ENCODE peak calls at places on chromosome 16, in four cellular contexts. T, V, X and L are unnamed samples.

GRCh38 chr16:84178146-84178765 is 8.6 kb downstream of the TAF1C start:
- DNase-seq in T (no peak), V (no peak), X (no peak), L (no peak)

GRCh38 chr16:11914759-11915643 is 755 bp downstream of the GSPT1 start:
- DNase-seq in T (no peak), V (peak), X (peak), L (no peak)

GRCh38 chr16:58087209-58087913 is 41.8 kb downstream of the CFAP20 start:
- DNase-seq in T (no peak), V (no peak), X (no peak), L (no peak)

GRCh38 chr16:75764154-75764768 is 38.0 kb upstream of the CPHXL start:
- DNase-seq in T (peak), V (peak), X (peak), L (no peak)

GRCh38 chr16:4944333-4945281 is 7.7 kb upstream of the PPL start:
- DNase-seq in T (peak), V (peak), X (no peak), L (no peak)

GRCh38 chr16:73228649-73229048 is 180.7 kb upstream of the ZFHX3 start:
- DNase-seq in T (peak), V (peak), X (no peak), L (no peak)

GRCh38 chr16:67961551-67961957 is 6.9 kb downstream of the SLC12A4 start:
- DNase-seq in T (no peak), V (no peak), X (no peak), L (no peak)

GRCh38 chr16:19907161-19907992 is 22.7 kb upstream of the GPRC5B start:
- DNase-seq in T (peak), V (peak), X (peak), L (no peak)